ENCODE peak calls at places on chromosomes 16 and 17, in ten cellular contexts. S, N, B, M, U, K, Y, I, X and E are unnamed samples.

GRCh38 chr16:86515780-86516617 is 5.7 kb downstream of the FOXF1 start:
- DNase-seq in K (no peak), U (no peak), Y (no peak), X (no peak), I (peak), S (no peak), M (no peak), B (no peak), N (no peak), E (no peak)

GRCh38 chr16:3518983-3519343 is 18.2 kb downstream of the CLUAP1 start:
- DNase-seq in X (no peak), M (no peak), U (no peak), Y (no peak), I (no peak), K (no peak), S (peak), B (no peak), N (no peak), E (no peak)

GRCh38 chr17:47190770-47191169 is 1.7 kb upstream of the CDC27 start:
- DNase-seq in Y (no peak), B (no peak), I (no peak), S (no peak), U (no peak), X (no peak), M (no peak), K (no peak), N (no peak), E (no peak)

GRCh38 chr16:66045626-66046025 is 320.9 kb upstream of the CDH5 start:
- DNase-seq in I (peak), N (no peak), X (no peak), Y (peak), S (no peak), U (no peak), K (no peak), B (no peak), M (no peak), E (no peak)

GRCh38 chr17:44867841-44868240 is 20.2 kb downstream of the HIGD1B start:
- DNase-seq in B (no peak), S (no peak), M (no peak), K (no peak), N (peak), Y (no peak), I (no peak), U (no peak), X (no peak), E (no peak)

GRCh38 chr17:72996791-72997190 is 95.7 kb downstream of the SLC39A11 start:
- DNase-seq in S (no peak), B (no peak), I (no peak), X (no peak), Y (no peak), M (no peak), N (no peak), U (no peak), K (no peak), E (no peak)

GRCh38 chr17:76789235-76789788 is 51.4 kb downstream of the MFSD11 start:
- DNase-seq in N (no peak), B (no peak), U (no peak), I (no peak), M (no peak), Y (no peak), S (no peak), X (peak), K (no peak), E (no peak)

GRCh38 chr17:74862108-74862901 is 2.6 kb upstream of the GRIN2C start:
- DNase-seq in K (no peak), Y (peak), U (peak), B (peak), I (peak), M (peak), S (peak), N (peak), X (peak), E (no peak)

GRCh38 chr16:23976091-23977001 is 140.6 kb downstream of the PRKCB start:
- DNase-seq in X (no peak), B (no peak), K (no peak), S (no peak), N (no peak), Y (no peak), U (no peak), I (no peak), M (no peak), E (no peak)

GRCh38 chr16:10876799-10877341 is at the start of gene CIITA:
- DNase-seq in Y (peak), I (peak), B (peak), X (no peak), U (peak), N (peak), S (peak), K (peak), M (peak), E (peak)

GRCh38 chr16:22132801-22133200 is 29.5 kb upstream of the SDR42E2 start:
- DNase-seq in X (no peak), M (no peak), U (no peak), B (no peak), S (no peak), I (no peak), Y (no peak), K (no peak), N (no peak), E (no peak)

GRCh38 chr16:68444058-68444657 is 4.2 kb downstream of the SMPD3 start:
- DNase-seq in N (no peak), X (peak), S (peak), K (no peak), Y (no peak), M (no peak), B (peak), U (no peak), I (peak), E (peak)

GRCh38 chr16:82379601-82380000 is 209.6 kb upstream of the MPHOSPH6 start:
- DNase-seq in X (no peak), N (no peak), M (no peak), K (no peak), U (no peak), S (no peak), Y (no peak), I (no peak), B (no peak), E (no peak)

GRCh38 chr17:78442648-78443128 is 64.2 kb downstream of the PGS1 start:
- DNase-seq in B (peak), I (peak), M (no peak), U (no peak), X (no peak), N (peak), K (peak), Y (peak), S (peak), E (peak)

GRCh38 chr16:24748242-24748641 is 18.8 kb downstream of the TNRC6A start:
- DNase-seq in S (no peak), B (no peak), U (no peak), Y (no peak), N (peak), M (no peak), K (peak), I (peak), X (no peak), E (no peak)

GRCh38 chr17:62824290-62825135 is 16.4 kb upstream of the MARCHF10 start:
- DNase-seq in B (no peak), K (no peak), X (no peak), I (peak), S (no peak), U (no peak), Y (no peak), N (no peak), M (no peak), E (no peak)

GRCh38 chr17:82698974-82699442 is 510 bp upstream of the RAB40B start:
- DNase-seq in S (no peak), U (no peak), I (peak), M (no peak), K (no peak), Y (no peak), B (no peak), N (no peak), X (no peak), E (no peak)

GRCh38 chr17:17147821-17148220 is 58.3 kb downstream of the PLD6 start:
- DNase-seq in S (no peak), K (no peak), Y (no peak), M (no peak), I (peak), X (no peak), N (no peak), U (no peak), B (no peak), E (no peak)

GRCh38 chr17:83148317-83149044 is 69.1 kb downstream of the METRNL start:
- DNase-seq in K (no peak), N (no peak), I (no peak), M (no peak), U (no peak), X (no peak), B (no peak), S (no peak), Y (no peak), E (no peak)

GRCh38 chr17:50050431-50051032 is 5.4 kb upstream of the ITGA3 start:
- DNase-seq in N (no peak), I (no peak), U (no peak), B (no peak), Y (no peak), M (no peak), K (no peak), S (no peak), X (no peak), E (peak)

GRCh38 chr17:79126139-79126538 is 51.5 kb downstream of the ENGASE start:
- DNase-seq in Y (no peak), U (no peak), M (no peak), S (no peak), B (no peak), K (no peak), X (no peak), I (no peak), N (no peak), E (no peak)

GRCh38 chr16:72891291-72892227 is 156.4 kb downstream of the ZFHX3 start:
- DNase-seq in U (no peak), M (no peak), I (no peak), B (no peak), Y (no peak), S (no peak), K (no peak), N (no peak), X (no peak), E (no peak)

GRCh38 chr17:1435326-1435725 is 20.7 kb downstream of the CRK start:
- DNase-seq in S (no peak), I (no peak), N (peak), M (no peak), Y (no peak), X (no peak), U (no peak), K (no peak), B (no peak), E (no peak)

GRCh38 chr17:77497578-77497934 is 356.8 kb downstream of the SEC14L1 start:
- DNase-seq in B (no peak), U (no peak), N (peak), S (peak), I (no peak), K (no peak), Y (no peak), M (peak), X (peak), E (peak)

GRCh38 chr17:80866050-80866793 is 125.4 kb upstream of the CHMP6 start:
- DNase-seq in Y (peak), U (peak), X (peak), I (peak), K (peak), S (peak), N (peak), M (peak), B (peak), E (peak)

GRCh38 chr17:80681215-80681614 is 136.6 kb downstream of the RPTOR start:
- DNase-seq in S (no peak), X (no peak), B (no peak), Y (no peak), M (no peak), U (no peak), I (no peak), N (no peak), K (no peak), E (no peak)

GRCh38 chr17:6843241-6843890 is 11.8 kb upstream of the TEKT1 start:
- DNase-seq in Y (no peak), X (no peak), B (no peak), U (peak), S (no peak), N (no peak), I (peak), M (no peak), K (no peak), E (no peak)

GRCh38 chr16:17556276-17557052 is 85.7 kb upstream of the XYLT1 start:
- DNase-seq in U (no peak), N (no peak), M (no peak), B (no peak), S (no peak), I (peak), K (no peak), X (peak), Y (no peak), E (no peak)

GRCh38 chr16:83271123-83271522 is 536.7 kb upstream of the HSBP1 start:
- DNase-seq in B (no peak), K (no peak), U (no peak), I (no peak), S (no peak), M (no peak), Y (no peak), X (no peak), N (no peak), E (no peak)

GRCh38 chr16:68215302-68215701 is 20.6 kb downstream of the ESRP2 start:
- DNase-seq in N (no peak), Y (no peak), M (no peak), S (no peak), I (no peak), K (no peak), X (no peak), B (no peak), U (no peak), E (no peak)

GRCh38 chr16:58481226-58481869 is 18.6 kb upstream of the NDRG4 start:
- DNase-seq in I (no peak), S (no peak), U (no peak), M (no peak), Y (no peak), K (no peak), N (no peak), X (no peak), B (no peak), E (no peak)

GRCh38 chr17:49748791-49749190 is 15.1 kb downstream of the FAM117A start:
- DNase-seq in U (peak), Y (no peak), S (peak), M (no peak), B (no peak), I (no peak), X (no peak), N (no peak), K (no peak), E (no peak)

GRCh38 chr17:81432873-81433451 is 37.7 kb downstream of the BAHCC1 start:
- DNase-seq in M (no peak), I (no peak), Y (no peak), S (no peak), X (no peak), K (no peak), N (no peak), U (no peak), B (peak), E (peak)

GRCh38 chr16:4532238-4532637 is 6.3 kb downstream of the CDIP1 start:
- DNase-seq in B (no peak), N (no peak), Y (no peak), M (no peak), S (no peak), I (no peak), K (no peak), X (no peak), U (no peak), E (no peak)

GRCh38 chr16:4525634-4526277 is 12.8 kb downstream of the CDIP1 start:
- DNase-seq in N (no peak), B (no peak), Y (no peak), K (no peak), X (no peak), I (no peak), U (no peak), S (no peak), M (no peak), E (no peak)

GRCh38 chr16:4533490-4533889 is 5.1 kb downstream of the CDIP1 start:
- DNase-seq in U (no peak), S (no peak), N (no peak), K (no peak), M (no peak), Y (no peak), B (no peak), I (no peak), X (no peak), E (no peak)

GRCh38 chr16:4531816-4532215 is 6.8 kb downstream of the CDIP1 start:
- DNase-seq in X (no peak), I (no peak), M (no peak), S (no peak), U (no peak), N (no peak), Y (no peak), K (no peak), B (no peak), E (no peak)

GRCh38 chr16:4529085-4530060 is 9.2 kb downstream of the CDIP1 start:
- DNase-seq in B (no peak), N (no peak), Y (no peak), I (peak), U (peak), M (no peak), S (no peak), K (no peak), X (no peak), E (no peak)
- H3K4me3 ChIP-seq in B (no peak), N (no peak), Y (peak), I (no peak), U (no peak), M (no peak), S (no peak), K (no peak), X (no peak), E (no peak)

GRCh38 chr17:2705888-2706795 is 5.4 kb downstream of the CLUH start:
- DNase-seq in K (no peak), M (no peak), X (no peak), U (no peak), S (no peak), N (no peak), B (no peak), Y (no peak), I (no peak), E (peak)

GRCh38 chr17:2708585-2709172 is 2.9 kb downstream of the CLUH start:
- DNase-seq in N (no peak), U (no peak), Y (no peak), B (no peak), K (no peak), S (no peak), I (no peak), M (no peak), X (no peak), E (no peak)

GRCh38 chr17:2709173-2709661 is 2.3 kb downstream of the CLUH start:
- DNase-seq in S (peak), B (peak), M (no peak), X (no peak), U (no peak), N (no peak), Y (peak), K (no peak), I (no peak), E (peak)

GRCh38 chr17:2706911-2707510 is 4.6 kb downstream of the CLUH start:
- DNase-seq in B (no peak), U (no peak), S (no peak), M (no peak), I (no peak), X (peak), Y (peak), K (no peak), N (no peak), E (peak)

GRCh38 chr17:2707721-2708584 is 3.6 kb downstream of the CLUH start:
- DNase-seq in M (peak), S (no peak), K (peak), Y (peak), U (no peak), B (no peak), X (no peak), N (no peak), I (no peak), E (peak)
- H3K4me3 ChIP-seq in M (peak), S (peak), K (peak), Y (peak), U (no peak), B (no peak), X (no peak), N (no peak), I (no peak), E (peak)

DNA sequence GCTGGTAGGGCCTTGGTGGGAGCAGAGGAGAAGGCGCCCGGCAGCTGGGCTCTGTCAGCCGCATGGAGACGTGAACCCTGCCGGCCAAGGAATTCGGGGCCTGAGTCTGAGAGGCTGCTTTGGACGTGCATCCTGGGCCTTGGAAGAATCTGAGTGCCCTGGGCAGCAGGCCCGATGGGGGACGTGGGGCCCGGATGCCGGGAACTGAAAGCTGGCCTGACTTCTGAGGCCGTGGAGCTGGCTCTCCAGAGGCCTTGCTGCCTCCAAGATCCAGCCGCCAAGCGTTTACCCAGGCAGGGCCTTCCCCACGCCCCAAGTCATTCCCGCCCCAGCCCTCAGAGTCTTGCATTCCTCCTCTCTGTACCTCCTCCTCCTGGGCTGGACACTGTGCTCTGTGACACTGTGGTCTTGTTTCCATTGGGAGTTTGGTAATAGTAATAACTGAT is 37.2 kb downstream of the NKD1 start:
- DNase-seq in K (peak), X (peak), I (peak), M (no peak), B (peak), Y (peak), U (no peak), S (peak), N (peak), E (no peak)
- H3K4me3 ChIP-seq in K (no peak), X (no peak), I (no peak), M (no peak), B (no peak), Y (no peak), U (no peak), S (no peak), N (no peak), E (no peak)

GRCh38 chr16:1680361-1680760 is 2.3 kb downstream of the JPT2 start:
- DNase-seq in U (no peak), S (no peak), M (no peak), N (no peak), B (no peak), X (no peak), Y (no peak), K (no peak), I (no peak), E (no peak)
- H3K4me3 ChIP-seq in U (no peak), S (no peak), M (no peak), N (no peak), B (no peak), X (no peak), Y (no peak), K (no peak), I (no peak), E (no peak)

GRCh38 chr17:21034350-21035235 is 8.2 kb downstream of the USP22 start:
- DNase-seq in S (peak), Y (peak), U (peak), K (no peak), X (no peak), I (no peak), N (no peak), M (no peak), B (no peak), E (no peak)

GRCh38 chr17:21036361-21036881 is 6.4 kb downstream of the USP22 start:
- DNase-seq in I (no peak), U (no peak), X (no peak), Y (no peak), B (no peak), S (peak), K (no peak), M (no peak), N (no peak), E (peak)

GRCh38 chr17:21033350-21033749 is 9.5 kb downstream of the USP22 start:
- DNase-seq in X (no peak), Y (no peak), B (no peak), N (no peak), I (no peak), U (no peak), M (no peak), S (no peak), K (no peak), E (no peak)

GRCh38 chr17:21039839-21040575 is 2.8 kb downstream of the USP22 start:
- DNase-seq in N (no peak), M (no peak), K (no peak), X (no peak), I (peak), Y (peak), B (peak), S (peak), U (peak), E (no peak)

DNA sequence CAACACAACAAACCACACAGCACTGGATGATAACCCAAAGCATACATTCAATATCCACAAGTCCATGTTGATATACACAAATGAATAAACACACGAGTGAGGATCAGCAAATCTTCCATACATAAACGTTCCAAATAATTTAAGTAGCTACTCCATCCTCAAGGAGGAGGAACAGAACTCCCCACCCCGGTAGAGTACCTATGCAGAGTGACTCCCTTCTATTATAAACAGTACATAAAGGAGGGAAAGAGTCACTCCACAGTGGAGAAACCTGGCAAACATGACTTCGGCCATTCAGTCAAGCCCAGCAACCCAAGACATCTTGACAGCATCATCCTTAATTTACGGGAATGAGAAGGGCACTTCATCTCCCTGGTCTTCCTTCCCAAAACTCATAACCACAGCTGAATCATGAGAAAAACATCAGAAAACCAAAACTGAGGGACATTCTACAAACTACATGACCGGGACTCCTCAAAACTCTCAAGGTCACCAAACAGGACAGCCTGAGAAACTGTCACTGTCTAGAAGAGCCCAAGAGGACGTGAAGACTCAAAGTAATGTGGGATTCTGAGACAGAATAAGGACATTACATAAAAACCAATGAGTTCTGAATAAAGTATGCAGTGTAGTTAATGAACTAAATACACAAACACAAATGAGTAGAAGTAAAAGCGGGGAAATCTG is 5.6 kb downstream of the USP22 start:
- DNase-seq in U (no peak), N (no peak), B (no peak), Y (no peak), I (no peak), S (peak), K (no peak), M (no peak), X (no peak), E (no peak)
- H3K4me3 ChIP-seq in U (no peak), N (no peak), B (no peak), Y (peak), I (no peak), S (no peak), K (peak), M (peak), X (no peak), E (no peak)

GRCh38 chr16:85002099-85002541 is 9.2 kb downstream of the ZDHHC7 start:
- DNase-seq in N (no peak), U (no peak), K (no peak), X (no peak), M (no peak), I (no peak), S (no peak), B (no peak), Y (no peak), E (peak)
- H3K4me3 ChIP-seq in N (no peak), U (no peak), K (peak), X (no peak), M (no peak), I (no peak), S (peak), B (no peak), Y (peak), E (no peak)